ENCODE peak calls at places on chromosomes 2 and 18, in five cellular contexts. S is IMR-90, F is endothelial cell of umbilical vein, D is Peyer's patch, T is transverse colon. X is an unnamed sample. For H3K4me1, the result is how much of the 10 kb centered on the place peaks cover.

GRCh38 chr2:225400060-225400511 is 576 bp downstream of the NYAP2 start:
- DNase-seq in F (peak), D (no peak), S (peak), T (no peak), X (no peak)

GRCh38 chr2:173652311-173652710 is 297.6 kb downstream of the CDCA7 start:
- DNase-seq in F (no peak), S (peak), T (no peak), D (no peak), X (no peak)

GRCh38 chr2:73297151-73297559 is 3.8 kb upstream of the EGR4 start:
- DNase-seq in D (no peak), S (no peak), T (no peak), F (no peak), X (no peak)

GRCh38 chr2:39141346-39142011 is 20.6 kb upstream of the SOS1 start:
- DNase-seq in F (no peak), D (no peak), T (no peak), S (no peak), X (no peak)

GRCh38 chr18:32091724-32092421 is at the start of gene RNF138:
- DNase-seq in T (peak), D (peak), S (peak), F (peak), X (peak)

GRCh38 chr2:157497603-157498314 is 53.9 kb upstream of the CYTIP start:
- DNase-seq in S (peak), F (peak), T (no peak), D (no peak), X (no peak)

GRCh38 chr18:11997466-11997865 is 16.2 kb downstream of the IMPA2 start:
- DNase-seq in S (no peak), F (no peak), T (no peak), D (no peak), X (no peak)

GRCh38 chr2:219079417-219079816 is 18.7 kb upstream of the IHH start:
- DNase-seq in F (no peak), S (peak), D (no peak), T (peak), X (no peak)

GRCh38 chr2:75277111-75277510 is 77.8 kb upstream of the TACR1 start:
- DNase-seq in S (peak), F (peak), T (no peak), D (no peak), X (no peak)

GRCh38 chr18:35409921-35410320 is 32.8 kb upstream of the ZNF396 start:
- DNase-seq in S (no peak), D (no peak), F (no peak), T (peak), X (no peak)

GRCh38 chr18:33440011-33440383 is 524 bp downstream of the CCDC178 start:
- DNase-seq in T (peak), S (peak), D (peak), F (peak), X (peak)

GRCh38 chr2:42060028-42060427 is 12.2 kb downstream of the PKDCC start:
- DNase-seq in S (no peak), T (no peak), D (no peak), F (no peak), X (no peak)

GRCh38 chr2:42063383-42064171 is 15.8 kb downstream of the PKDCC start:
- DNase-seq in T (no peak), D (no peak), S (peak), F (no peak), X (no peak)

GRCh38 chr2:42059261-42059898 is 11.6 kb downstream of the PKDCC start:
- DNase-seq in F (no peak), S (no peak), T (no peak), D (no peak), X (no peak)

GRCh38 chr2:42061839-42062238 is 14.0 kb downstream of the PKDCC start:
- DNase-seq in S (no peak), T (no peak), F (no peak), D (no peak), X (no peak)

DNA sequence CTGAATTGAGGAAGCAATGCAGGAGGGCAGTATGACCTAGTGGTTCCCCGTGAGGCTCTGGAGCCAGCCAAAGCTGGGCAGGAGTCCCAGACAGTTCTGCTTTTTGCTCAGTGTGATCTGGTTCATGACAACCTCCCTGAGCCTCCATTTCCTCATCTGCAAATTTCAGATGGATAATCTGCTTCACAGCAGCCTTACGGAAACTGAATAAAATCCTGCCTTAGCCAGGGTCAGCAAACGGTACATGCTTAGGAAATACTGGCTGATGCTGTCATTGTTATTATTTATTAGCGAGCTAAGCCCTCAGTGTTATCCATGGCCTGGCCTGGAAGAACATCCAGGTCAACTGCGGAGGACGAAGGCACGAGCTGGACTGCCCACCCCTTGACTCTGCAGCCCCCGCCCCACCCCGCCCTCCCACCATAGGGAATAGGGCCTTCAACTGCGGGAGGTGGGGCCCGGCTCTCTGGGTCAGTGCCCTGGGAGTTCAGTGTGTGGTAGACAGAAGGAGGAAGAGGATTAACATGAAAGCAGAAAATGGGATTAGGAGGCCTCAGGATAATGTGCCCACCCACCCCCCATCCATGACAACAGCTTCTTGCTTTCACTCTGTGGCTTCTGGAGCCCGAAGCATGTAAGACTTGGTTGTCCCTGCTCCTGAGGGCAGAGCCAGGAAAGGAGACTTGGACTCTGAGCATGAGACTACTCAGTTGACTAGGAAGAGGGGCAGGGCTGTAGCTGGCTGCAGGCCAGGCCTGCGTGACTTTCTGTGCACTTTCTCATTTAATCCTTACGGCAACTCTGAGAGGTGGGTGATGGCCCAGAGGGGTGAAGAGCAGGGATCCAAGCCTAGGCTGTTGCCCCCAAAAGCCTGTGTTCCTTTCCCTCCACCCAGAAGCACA is 13.1 kb downstream of the PKDCC start:
- DNase-seq in D (peak), S (peak), F (no peak), T (peak), X (peak)
- H3K4me1 ChIP-seq in D (under half), S (under half), F (under half), T (half or more), X (under half)

DNA sequence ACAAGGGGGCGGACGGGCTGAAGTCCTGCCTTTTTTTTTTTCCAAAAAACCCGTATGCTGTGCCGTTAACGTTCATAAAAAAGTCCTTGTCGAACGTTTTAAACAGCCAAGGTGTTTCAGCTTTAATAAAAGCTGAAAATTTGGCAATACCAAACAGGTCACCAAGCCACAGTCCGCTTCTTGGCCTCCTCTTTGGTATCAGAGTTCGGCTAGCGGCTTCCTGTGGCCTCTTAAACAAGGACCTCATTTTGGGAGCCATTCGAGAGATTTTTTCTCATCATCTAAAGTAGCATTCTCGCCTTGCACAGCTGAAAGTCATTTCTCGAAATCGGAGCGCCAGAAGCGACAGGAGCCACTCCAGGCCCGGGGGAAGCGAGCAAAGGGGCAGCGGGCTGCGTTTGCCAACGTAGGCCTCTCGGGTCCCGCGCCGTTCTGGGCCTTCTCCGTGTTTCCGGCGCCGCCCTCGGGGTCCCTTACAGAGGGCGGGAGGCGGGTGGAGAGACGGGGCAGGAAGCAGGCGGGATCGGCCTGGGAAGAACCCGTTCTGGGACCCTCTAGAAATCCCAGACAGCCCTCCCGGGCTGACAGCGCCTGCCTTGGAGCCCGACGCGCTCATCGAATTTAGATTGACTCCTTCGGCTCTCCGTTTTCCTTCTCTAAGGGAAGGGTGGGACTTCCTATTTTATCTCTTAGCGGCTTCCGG is 560 bp upstream of the ZNF407 start:
- DNase-seq in D (peak), F (peak), T (peak), S (peak), X (peak)
- TF ChIP-seq POLR2A in D (peak), F (peak), T (no peak), S (peak), X (no peak)

DNA sequence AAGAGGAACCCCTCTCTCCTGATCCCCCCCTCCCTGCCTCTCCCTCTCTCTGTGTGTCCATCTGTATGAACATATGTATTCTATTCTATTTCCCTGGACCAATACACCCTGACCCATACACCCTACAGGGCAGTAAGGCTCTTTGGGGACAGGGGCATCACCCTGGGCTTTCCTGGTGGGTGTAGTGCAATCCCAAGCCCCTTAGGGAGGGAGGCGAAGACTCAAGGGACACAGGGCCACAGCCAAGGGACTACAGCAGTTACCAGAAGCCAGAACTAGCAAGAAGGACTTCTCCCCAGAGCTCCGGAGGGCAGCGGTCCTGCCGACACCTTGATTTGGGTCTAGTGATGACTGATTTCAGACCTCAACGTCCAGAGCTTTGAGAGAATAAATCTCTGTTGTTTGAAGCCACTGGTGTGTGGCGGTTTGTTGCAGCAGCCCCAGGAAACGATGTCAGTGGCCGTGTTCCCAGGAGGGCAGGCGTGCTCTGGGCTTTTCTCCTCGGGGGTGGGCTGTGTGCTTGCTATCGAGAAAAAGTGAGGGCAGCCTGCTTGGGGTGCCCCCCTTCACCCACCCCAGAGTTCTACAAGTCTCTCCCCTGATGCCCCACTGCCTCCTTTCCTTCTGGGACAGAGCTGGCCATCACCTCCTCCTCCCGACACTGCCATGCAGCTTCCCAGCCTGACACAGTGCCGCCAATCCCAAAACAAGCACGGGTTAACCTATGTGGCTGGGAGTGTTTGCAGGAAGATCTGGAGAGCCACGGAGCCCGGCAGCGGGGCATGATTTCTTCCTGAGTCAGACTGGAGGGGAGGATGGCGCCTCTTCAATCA is 213.9 kb upstream of the RAB6C start:
- DNase-seq in F (no peak), T (no peak), D (peak), S (no peak), X (no peak)
- H3K4me1 ChIP-seq in F (under half), T (under half), D (under half), S (under half), X (under half)

GRCh38 chr2:230583593-230583992 is 129.0 kb upstream of the CAB39 start:
- DNase-seq in F (no peak), D (no peak), T (no peak), S (no peak), X (no peak)
- TF ChIP-seq POLR2A in F (no peak), D (no peak), T (no peak), S (no peak), X (no peak)

DNA sequence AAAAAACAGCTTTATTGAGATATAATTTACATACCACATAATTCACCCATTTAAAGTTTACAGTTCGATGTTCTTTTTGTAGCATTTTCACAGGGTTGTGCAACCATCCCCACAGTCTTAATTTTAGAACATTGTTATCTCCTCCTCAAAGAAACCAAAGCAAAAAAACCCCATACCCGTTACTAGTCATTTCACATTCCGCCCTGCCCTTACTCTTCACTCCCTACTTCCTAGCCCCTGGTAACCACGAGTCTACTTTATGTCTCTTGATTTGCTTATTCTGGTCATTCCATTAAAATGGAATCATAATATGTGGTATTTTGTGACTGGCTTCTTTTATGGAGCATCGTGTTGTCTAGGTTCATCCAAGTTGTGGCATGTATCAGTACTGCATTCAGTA is 137.7 kb downstream of the TANC1 start:
- DNase-seq in T (no peak), D (no peak), S (peak), F (no peak), X (no peak)
- H3K4me1 ChIP-seq in T (under half), D (under half), S (under half), F (under half), X (under half)

GRCh38 chr2:10009811-10010781 is 33.3 kb upstream of the KLF11 start:
- DNase-seq in F (no peak), D (peak), S (peak), T (peak), X (peak)
- TF ChIP-seq POLR2A in F (no peak), D (no peak), S (no peak), T (no peak), X (no peak)

GRCh38 chr18:3012920-3013810 is at the start of gene LPIN2:
- DNase-seq in D (peak), F (peak), S (peak), T (peak), X (peak)

GRCh38 chr18:3014501-3015202 is 1.7 kb upstream of the LPIN2 start:
- DNase-seq in F (peak), D (no peak), T (no peak), S (no peak), X (no peak)

GRCh38 chr18:3015851-3016250 is 2.9 kb upstream of the LPIN2 start:
- DNase-seq in S (no peak), D (no peak), T (no peak), F (peak), X (no peak)

GRCh38 chr18:3015203-3015590 is 2.3 kb upstream of the LPIN2 start:
- DNase-seq in F (peak), S (peak), T (no peak), D (no peak), X (peak)

GRCh38 chr18:3012306-3012919 is 531 bp downstream of the LPIN2 start:
- DNase-seq in T (peak), D (peak), F (peak), S (peak), X (peak)
- H3K4me1 ChIP-seq in T (half or more), D (under half), F (half or more), S (under half), X (under half)

GRCh38 chr2:241858206-241859016 is at the start of gene PDCD1:
- DNase-seq in S (no peak), F (no peak), D (no peak), T (peak), X (peak)
- TF ChIP-seq POLR2A in S (no peak), F (no peak), D (no peak), T (no peak), X (no peak)

DNA sequence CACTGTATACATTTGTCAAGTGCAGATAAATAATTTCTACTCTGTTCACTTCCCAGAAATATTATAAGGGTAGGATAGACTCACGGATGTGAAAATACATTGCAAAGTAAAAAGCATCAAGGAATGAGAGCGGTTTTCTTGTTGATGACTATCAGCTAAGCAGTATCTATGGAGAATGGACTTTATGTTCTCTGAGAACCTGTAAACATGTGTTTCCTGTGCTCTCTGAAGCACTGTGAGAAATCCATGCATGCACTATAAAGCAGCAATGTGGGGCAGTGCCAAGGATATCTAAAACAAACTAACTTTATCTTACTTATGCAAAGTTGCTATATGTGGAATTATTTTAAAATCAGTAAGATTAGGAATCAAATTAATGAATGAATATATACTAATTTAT is 4.5 kb upstream of the SIGLEC15 start:
- DNase-seq in F (no peak), D (no peak), T (no peak), S (no peak), X (no peak)
- H3K4me1 ChIP-seq in F (under half), D (under half), T (under half), S (under half), X (under half)

X was measured in uterus.